ENCODE peak calls at places on chromosomes 16 and 17, in nine cellular contexts. Q, S, I, P, T, E, C, Y and X are unnamed samples.

GRCh38 chr16:9681556-9681955 is 500.7 kb downstream of the GRIN2A start:
- DNase-seq in Q (no peak), S (no peak), I (no peak), P (no peak), T (no peak), E (no peak), C (no peak), Y (no peak), X (no peak)

GRCh38 chr17:45003877-45004276 is 35.8 kb upstream of the C1QL1 start:
- DNase-seq in Q (no peak), S (no peak), I (no peak), P (no peak), T (no peak), E (no peak), C (no peak), Y (no peak), X (no peak)

GRCh38 chr16:81604960-81605383 is 160.4 kb downstream of the CMIP start:
- DNase-seq in Q (no peak), S (no peak), I (no peak), P (peak; percentile 50), T (no peak), E (no peak), C (no peak), Y (no peak), X (no peak)

GRCh38 chr17:21199311-21199710 is 14.7 kb downstream of the TMEM11 start:
- DNase-seq in Q (no peak), S (no peak), I (no peak), P (no peak), T (no peak), E (no peak), C (peak; percentile 54), Y (no peak), X (no peak)

GRCh38 chr16:4544483-4544882 is 5.9 kb upstream of the CDIP1 start:
- DNase-seq in Q (no peak), S (no peak), I (no peak), P (no peak), T (no peak), E (no peak), C (no peak), Y (no peak), X (no peak)

GRCh38 chr17:50173335-50173941 is 7.6 kb downstream of the SGCA start:
- DNase-seq in Q (no peak), S (no peak), I (no peak), P (peak; percentile 91), T (peak; percentile 81), E (peak; percentile 55), C (no peak), Y (no peak), X (peak; percentile 85)

GRCh38 chr17:75228305-75228704 is 22.8 kb downstream of the NUP85 start:
- DNase-seq in Q (peak; percentile 68), S (no peak), I (no peak), P (no peak), T (no peak), E (no peak), C (no peak), Y (no peak), X (no peak)

GRCh38 chr16:23160574-23160973 is 11.3 kb upstream of the USP31 start:
- DNase-seq in Q (no peak), S (no peak), I (no peak), P (no peak), T (no peak), E (no peak), C (no peak), Y (no peak), X (no peak)

GRCh38 chr17:82424863-82425159 is 6.4 kb upstream of the OGFOD3 start:
- DNase-seq in Q (no peak), S (no peak), I (no peak), P (no peak), T (no peak), E (no peak), C (no peak), Y (no peak), X (no peak)

GRCh38 chr16:5010576-5011329 is 23.0 kb downstream of the NAGPA start:
- DNase-seq in Q (no peak), S (no peak), I (no peak), P (no peak), T (no peak), E (no peak), C (no peak), Y (no peak), X (no peak)

GRCh38 chr17:13812350-13812749 is 210.6 kb upstream of the HS3ST3A1 start:
- DNase-seq in Q (no peak), S (no peak), I (no peak), P (no peak), T (no peak), E (no peak), C (no peak), Y (no peak), X (no peak)

GRCh38 chr17:62093188-62094155 is 28.4 kb upstream of the MED13 start:
- DNase-seq in Q (no peak), S (no peak), I (peak; percentile 79), P (peak; percentile 75), T (no peak), E (no peak), C (peak; percentile 23), Y (peak; percentile 85), X (peak; percentile 74)

GRCh38 chr17:6381052-6381451 is 53.9 kb downstream of the AIPL1 start:
- DNase-seq in Q (no peak), S (no peak), I (peak; percentile 10), P (no peak), T (no peak), E (no peak), C (no peak), Y (no peak), X (no peak)

DNA sequence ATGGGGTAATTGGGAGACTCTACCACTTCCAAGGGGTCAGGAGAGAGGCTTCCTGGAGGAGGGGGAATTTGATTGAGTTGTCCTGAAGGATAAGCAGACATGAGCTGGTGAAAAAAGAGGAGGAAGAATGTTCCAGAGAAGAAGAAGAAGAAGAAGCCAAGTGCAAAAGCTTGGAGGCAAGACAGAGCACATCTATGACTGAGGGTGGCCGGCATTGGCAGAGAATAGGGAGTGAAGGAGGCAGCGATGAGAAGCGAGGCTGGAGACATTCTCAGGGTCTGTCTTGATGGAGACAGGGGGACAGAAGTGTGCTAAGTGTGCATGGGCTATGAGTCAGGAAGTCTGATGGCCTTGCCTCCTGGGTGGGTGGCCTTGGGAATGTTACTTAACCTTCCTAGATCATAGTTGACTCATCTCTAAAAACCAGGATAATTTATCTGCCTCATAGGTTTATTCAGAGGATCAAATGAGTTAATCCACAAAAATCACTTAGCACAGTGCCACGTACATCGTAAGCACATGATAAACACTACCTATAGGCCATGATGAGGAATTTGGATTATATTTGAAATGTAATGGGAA is 171.7 kb downstream of the ABCC12 start:
- DNase-seq in Q (no peak), S (no peak), I (no peak), P (no peak), T (no peak), E (no peak), C (no peak), Y (no peak), X (no peak)
- H3K9me3 ChIP-seq in Q (no peaks in the 10 kb centered on the region), S (no peaks in the 10 kb centered on the region), I (no peaks in the 10 kb centered on the region), P (no peaks in the 10 kb centered on the region), T (no peaks in the 10 kb centered on the region), E (no peaks in the 10 kb centered on the region), C (no peaks in the 10 kb centered on the region), Y (no peaks in the 10 kb centered on the region), X (no peaks in the 10 kb centered on the region)

GRCh38 chr16:51431517-51432241 is 280.6 kb upstream of the SALL1 start:
- DNase-seq in Q (no peak), S (no peak), I (peak; percentile 33), P (peak; percentile 97), T (peak; percentile 33), E (no peak), C (no peak), Y (peak; percentile 33), X (peak; percentile 92)

GRCh38 chr16:51427081-51427480 is 276.0 kb upstream of the SALL1 start:
- DNase-seq in Q (no peak), S (no peak), I (no peak), P (no peak), T (no peak), E (no peak), C (no peak), Y (no peak), X (no peak)

GRCh38 chr16:51426276-51426675 is 275.2 kb upstream of the SALL1 start:
- DNase-seq in Q (no peak), S (no peak), I (no peak), P (no peak), T (no peak), E (no peak), C (no peak), Y (no peak), X (no peak)

GRCh38 chr16:51430716-51431369 is 279.8 kb upstream of the SALL1 start:
- DNase-seq in Q (no peak), S (no peak), I (no peak), P (no peak), T (no peak), E (no peak), C (no peak), Y (no peak), X (no peak)

GRCh38 chr16:51429041-51429440 is 278.0 kb upstream of the SALL1 start:
- DNase-seq in Q (no peak), S (no peak), I (no peak), P (no peak), T (no peak), E (no peak), C (no peak), Y (no peak), X (no peak)
- H3K9me3 ChIP-seq in Q (no peaks in the 10 kb centered on the region), S (no peaks in the 10 kb centered on the region), I (no peaks in the 10 kb centered on the region), P (no peaks in the 10 kb centered on the region), T (no peaks in the 10 kb centered on the region), E (no peaks in the 10 kb centered on the region), C (no peaks in the 10 kb centered on the region), Y (no peaks in the 10 kb centered on the region), X (no peaks in the 10 kb centered on the region)

DNA sequence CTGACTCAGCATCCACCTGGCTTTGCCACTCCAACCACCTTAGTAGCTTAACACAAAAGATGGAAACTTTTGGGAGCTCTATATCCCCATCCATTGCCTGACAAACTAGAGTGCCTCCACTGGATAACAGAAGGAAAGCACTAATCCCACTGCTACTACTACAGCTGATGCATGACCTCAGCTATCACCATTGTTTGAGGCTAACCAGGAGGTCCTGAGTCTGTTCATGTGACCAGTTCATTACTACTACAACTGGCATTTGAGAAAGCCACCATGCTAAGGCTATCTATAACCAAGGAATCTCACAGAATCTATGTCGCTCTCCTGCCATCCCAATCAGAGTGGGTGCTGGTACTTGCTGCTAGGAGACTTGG is 604.3 kb upstream of the CA10 start:
- DNase-seq in Q (no peak), S (no peak), I (no peak), P (no peak), T (no peak), E (no peak), C (no peak), Y (no peak), X (no peak)
- H3K9me3 ChIP-seq in Q (no peaks in the 10 kb centered on the region), S (no peaks in the 10 kb centered on the region), I (no peaks in the 10 kb centered on the region), P (no peaks in the 10 kb centered on the region), T (no peaks in the 10 kb centered on the region), E (no peaks in the 10 kb centered on the region), C (no peaks in the 10 kb centered on the region), Y (no peaks in the 10 kb centered on the region), X (no peaks in the 10 kb centered on the region)

DNA sequence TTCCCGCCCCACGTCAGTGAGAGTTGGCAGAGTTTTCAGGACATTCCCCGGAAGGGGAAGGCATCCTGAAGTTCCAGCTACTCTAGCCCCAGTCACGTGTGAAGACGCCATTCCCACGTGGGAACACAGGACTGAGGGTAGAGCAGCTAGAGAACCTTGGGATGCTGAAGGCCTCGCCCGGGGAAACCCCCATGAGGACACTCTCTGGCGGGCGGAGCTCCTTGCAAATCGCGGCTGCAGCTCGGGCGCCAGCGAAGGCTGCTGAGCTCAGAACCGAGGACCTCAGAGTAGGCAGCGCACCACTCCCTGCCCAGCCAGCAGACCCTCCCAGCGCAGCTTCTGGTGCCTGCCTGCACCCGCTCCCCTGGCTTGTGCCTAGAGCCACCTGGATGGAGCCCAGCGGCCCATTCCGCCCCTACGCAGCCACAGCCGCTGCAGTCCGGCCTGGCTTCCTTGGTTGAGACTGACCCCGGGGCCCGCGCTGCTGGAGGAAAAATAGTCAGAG is 51.9 kb downstream of the SHCBP1 start:
- DNase-seq in Q (no peak), S (no peak), I (no peak), P (no peak), T (no peak), E (no peak), C (no peak), Y (no peak), X (peak; percentile 3)
- H3K9me3 ChIP-seq in Q (no peaks in the 10 kb centered on the region), S (no peaks in the 10 kb centered on the region), I (no peaks in the 10 kb centered on the region), P (no peaks in the 10 kb centered on the region), T (no peaks in the 10 kb centered on the region), E (no peaks in the 10 kb centered on the region), C (no peaks in the 10 kb centered on the region), Y (no peaks in the 10 kb centered on the region), X (no peaks in the 10 kb centered on the region)